ENCODE peak calls at places on chromosomes 12 and 14, in five cellular contexts. Q, L, W, D and Y are unnamed samples.

GRCh38 chr14:75595211-75595610 is 16.8 kb downstream of the FLVCR2 start:
- DNase-seq in Q (no peak), L (no peak), W (no peak), D (no peak), Y (no peak)

GRCh38 chr12:41983394-41983793 is 161.3 kb downstream of the GXYLT1 start:
- DNase-seq in Q (no peak), L (no peak), W (no peak), D (no peak), Y (no peak)

GRCh38 chr14:68998062-68998461 is 19.0 kb upstream of the ACTN1 start:
- DNase-seq in Q (no peak), L (no peak), W (no peak), D (no peak), Y (no peak)

GRCh38 chr14:67010602-67011001 is 178.6 kb upstream of the GARIN2 start:
- DNase-seq in Q (no peak), L (no peak), W (no peak), D (no peak), Y (no peak)

GRCh38 chr14:90697146-90697545 is 119.1 kb downstream of the TTC7B start:
- DNase-seq in Q (no peak), L (no peak), W (no peak), D (no peak), Y (no peak)

GRCh38 chr12:2267624-2268477 is 215.1 kb downstream of the CACNA1C start:
- DNase-seq in Q (no peak), L (no peak), W (no peak), D (no peak), Y (no peak)

GRCh38 chr12:27014859-27015729 is 910 bp upstream of the TM7SF3 start:
- DNase-seq in Q (no peak), L (no peak), W (no peak), D (no peak), Y (no peak)

GRCh38 chr12:57627504-57628279 is 5.3 kb downstream of the B4GALNT1 start:
- DNase-seq in Q (no peak), L (no peak), W (peak; percentile 17), D (no peak), Y (no peak)

GRCh38 chr12:96879301-96879700 is 27.8 kb upstream of the NEDD1 start:
- DNase-seq in Q (no peak), L (no peak), W (no peak), D (no peak), Y (no peak)

GRCh38 chr12:10771132-10771733 is 31.2 kb downstream of the TAS2R7 start:
- DNase-seq in Q (peak; percentile 8), L (no peak), W (peak; percentile 22), D (no peak), Y (no peak)

GRCh38 chr12:29717540-29718100 is 66.1 kb downstream of the TMTC1 start:
- DNase-seq in Q (no peak), L (no peak), W (no peak), D (no peak), Y (no peak)

GRCh38 chr14:69464829-69465228 is 19.7 kb upstream of the PLEKHD1 start:
- DNase-seq in Q (no peak), L (peak; percentile 79), W (no peak), D (no peak), Y (no peak)

GRCh38 chr12:67592228-67593011 is 56.1 kb upstream of the DYRK2 start:
- DNase-seq in Q (peak; percentile 53), L (peak; percentile 13), W (no peak), D (no peak), Y (peak; percentile 24)